ENCODE peak calls at places on chromosomes 11 and 22, in four cellular contexts. One of them, this sample, is unnamed.

GRCh38 chr22:42807185-42807584 is 49.9 kb downstream of the ARFGAP3 start:
- DNase-seq in HepG2: no peak
- DNase-seq in K562: no peak
- DNase-seq in GM12878: no peak
- DNase-seq in this sample: no peak

GRCh38 chr22:43343262-43343988 is at the start of gene SCUBE1:
- DNase-seq in HepG2: no peak
- DNase-seq in K562: peak
- DNase-seq in GM12878: no peak
- DNase-seq in this sample: peak

GRCh38 chr22:35785181-35785923 is 67.7 kb downstream of the APOL5 start:
- DNase-seq in HepG2: no peak
- DNase-seq in K562: no peak
- DNase-seq in GM12878: no peak
- DNase-seq in this sample: no peak

GRCh38 chr11:114348200-114349191 is 51.8 kb downstream of the C11orf71 start:
- DNase-seq in HepG2: peak
- DNase-seq in K562: no peak
- DNase-seq in GM12878: no peak
- DNase-seq in this sample: peak

GRCh38 chr11:75453916-75454655 is 21.1 kb upstream of the KLHL35 start:
- DNase-seq in HepG2: no peak
- DNase-seq in K562: no peak
- DNase-seq in GM12878: no peak
- DNase-seq in this sample: no peak

GRCh38 chr11:95108159-95108611 is 18.5 kb downstream of the ENDOD1 start:
- DNase-seq in HepG2: no peak
- DNase-seq in K562: no peak
- DNase-seq in GM12878: no peak
- DNase-seq in this sample: no peak

GRCh38 chr11:112113539-112114457 is 27.1 kb downstream of the SDHD start:
- DNase-seq in HepG2: peak
- DNase-seq in K562: peak
- DNase-seq in GM12878: no peak
- DNase-seq in this sample: no peak

GRCh38 chr11:131537196-131537595 is 166.8 kb downstream of the NTM start:
- DNase-seq in HepG2: no peak
- DNase-seq in K562: no peak
- DNase-seq in GM12878: no peak
- DNase-seq in this sample: no peak

GRCh38 chr11:33941637-33942160 is 49.8 kb upstream of the LMO2 start:
- DNase-seq in HepG2: no peak
- DNase-seq in K562: peak
- DNase-seq in GM12878: peak
- DNase-seq in this sample: no peak

GRCh38 chr11:61488651-61489291 is 19.8 kb upstream of the LRRC10B start:
- DNase-seq in HepG2: peak
- DNase-seq in K562: peak
- DNase-seq in GM12878: no peak
- DNase-seq in this sample: peak

GRCh38 chr11:77202941-77203900 is 75.2 kb downstream of the MYO7A start:
- DNase-seq in HepG2: no peak
- DNase-seq in K562: no peak
- DNase-seq in GM12878: no peak
- DNase-seq in this sample: no peak

GRCh38 chr11:61049854-61050253 is 52.4 kb upstream of the CD5 start:
- DNase-seq in HepG2: no peak
- DNase-seq in K562: no peak
- DNase-seq in GM12878: no peak
- DNase-seq in this sample: no peak

DNA sequence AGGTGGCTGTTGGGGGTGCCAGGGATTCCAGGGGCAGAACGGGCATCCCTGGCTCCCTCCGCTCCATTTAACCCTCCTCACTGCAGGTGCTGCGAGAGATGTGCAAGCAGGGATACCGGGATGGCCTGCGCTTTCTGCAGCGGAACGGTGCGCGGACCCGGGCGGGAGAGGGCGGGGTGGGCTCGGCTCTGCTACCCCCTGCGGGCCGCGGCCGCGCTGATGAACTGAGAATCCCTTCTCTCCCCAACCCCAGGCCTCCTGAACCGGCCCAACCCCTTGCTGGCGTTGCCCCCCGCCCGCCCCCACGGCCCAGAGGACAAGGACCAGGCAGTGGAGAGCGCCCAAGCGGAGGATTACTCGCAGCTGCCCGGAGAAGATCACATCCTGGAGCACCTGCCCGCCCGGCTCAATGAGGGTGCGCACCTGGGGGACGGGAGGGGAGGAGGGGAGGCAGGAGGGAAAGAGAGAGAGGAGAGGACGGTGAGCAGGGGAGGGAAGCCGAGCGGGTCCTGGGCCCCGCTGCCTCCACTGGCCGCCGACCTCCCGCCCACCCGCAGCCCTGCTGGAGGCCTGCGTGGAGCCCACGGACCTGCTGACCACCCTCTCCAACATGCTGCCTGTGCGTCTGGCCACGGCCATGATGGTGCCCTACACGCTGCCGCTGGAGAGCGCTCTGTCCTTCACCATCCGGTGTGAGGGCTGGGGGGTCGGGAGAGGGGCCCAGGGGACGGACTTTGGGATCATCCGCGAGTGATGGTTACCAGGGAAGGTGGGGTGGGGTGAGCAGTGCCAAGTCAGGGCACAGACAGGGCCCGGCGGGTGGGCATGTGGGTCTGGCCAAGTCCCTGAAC is 4.1 kb upstream of the CRACR2B start:
- DNase-seq in HepG2: no peak
- DNase-seq in K562: no peak
- DNase-seq in GM12878: no peak
- DNase-seq in this sample: no peak
- TF ChIP-seq HDAC2 in HepG2: no peak
- TF ChIP-seq HDAC2 in K562: no peak
- TF ChIP-seq HDAC2 in GM12878: no peak
- TF ChIP-seq HDAC2 in this sample: no peak

GRCh38 chr22:19232620-19233019 is 54.1 kb upstream of the SLC25A1 start:
- DNase-seq in HepG2: no peak
- DNase-seq in K562: no peak
- DNase-seq in GM12878: no peak
- DNase-seq in this sample: no peak
- TF ChIP-seq SP1 in HepG2: no peak
- TF ChIP-seq SP1 in K562: no peak
- TF ChIP-seq SP1 in GM12878: no peak
- TF ChIP-seq SP1 in this sample: no peak

DNA sequence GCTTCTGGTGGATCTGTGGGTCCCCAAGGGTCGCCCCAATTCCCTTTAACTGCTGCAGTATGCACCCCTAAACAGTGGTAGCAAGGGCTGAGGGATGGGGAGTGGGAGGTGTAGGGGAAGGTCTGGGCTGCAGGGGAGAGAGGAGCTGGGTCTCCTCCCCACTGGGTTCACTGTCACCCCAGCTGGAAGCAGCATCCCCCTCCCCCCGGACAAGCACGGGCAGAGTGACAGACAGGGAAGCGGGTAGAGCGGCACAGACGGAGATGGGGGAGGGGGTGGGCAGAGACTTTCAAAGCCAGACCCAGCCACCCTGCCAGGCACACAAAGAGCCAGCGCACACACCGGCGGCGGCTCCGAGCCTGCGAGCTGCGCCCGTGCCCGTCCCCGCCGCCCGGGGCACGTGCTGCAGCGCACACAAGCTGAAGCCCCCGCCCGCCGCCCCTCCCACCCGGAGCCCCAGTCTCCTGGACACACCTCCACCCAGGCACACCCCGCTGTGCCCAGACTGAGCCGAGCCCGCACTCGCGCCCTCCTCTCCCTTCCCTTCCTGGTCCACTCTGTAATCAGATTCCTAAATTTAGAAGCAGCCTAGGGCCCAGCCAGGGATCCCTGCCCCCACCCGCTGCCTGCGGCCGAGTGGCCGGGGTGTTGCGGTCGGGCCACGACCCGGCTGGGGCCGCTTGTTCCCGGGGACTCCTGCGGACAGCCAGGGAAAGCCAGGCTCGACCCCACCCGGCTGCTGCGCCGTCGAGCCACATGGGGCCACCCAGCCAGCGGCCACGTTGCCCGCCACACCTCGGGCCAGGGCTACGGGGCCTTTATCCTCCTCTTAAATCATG is 940 bp upstream of the RCOR2 start:
- DNase-seq in HepG2: peak
- DNase-seq in K562: peak
- DNase-seq in GM12878: no peak
- DNase-seq in this sample: no peak
- TF ChIP-seq ATF3 in HepG2: no peak
- TF ChIP-seq ATF3 in K562: no peak
- TF ChIP-seq ATF3 in GM12878: no peak
- TF ChIP-seq ATF3 in this sample: no peak

GRCh38 chr22:24583972-24584790 is 8.7 kb downstream of the LRRC75B start:
- DNase-seq in HepG2: no peak
- DNase-seq in K562: no peak
- DNase-seq in GM12878: no peak
- DNase-seq in this sample: no peak
- TF ChIP-seq HDAC2 in HepG2: no peak
- TF ChIP-seq HDAC2 in K562: no peak
- TF ChIP-seq HDAC2 in GM12878: no peak
- TF ChIP-seq HDAC2 in this sample: no peak

GRCh38 chr22:31561238-31561887 is 65.0 kb downstream of the SFI1 start:
- DNase-seq in HepG2: peak
- DNase-seq in K562: peak
- DNase-seq in GM12878: no peak
- DNase-seq in this sample: peak
- TF ChIP-seq SP1 in HepG2: no peak
- TF ChIP-seq SP1 in K562: no peak
- TF ChIP-seq SP1 in GM12878: no peak
- TF ChIP-seq SP1 in this sample: no peak

DNA sequence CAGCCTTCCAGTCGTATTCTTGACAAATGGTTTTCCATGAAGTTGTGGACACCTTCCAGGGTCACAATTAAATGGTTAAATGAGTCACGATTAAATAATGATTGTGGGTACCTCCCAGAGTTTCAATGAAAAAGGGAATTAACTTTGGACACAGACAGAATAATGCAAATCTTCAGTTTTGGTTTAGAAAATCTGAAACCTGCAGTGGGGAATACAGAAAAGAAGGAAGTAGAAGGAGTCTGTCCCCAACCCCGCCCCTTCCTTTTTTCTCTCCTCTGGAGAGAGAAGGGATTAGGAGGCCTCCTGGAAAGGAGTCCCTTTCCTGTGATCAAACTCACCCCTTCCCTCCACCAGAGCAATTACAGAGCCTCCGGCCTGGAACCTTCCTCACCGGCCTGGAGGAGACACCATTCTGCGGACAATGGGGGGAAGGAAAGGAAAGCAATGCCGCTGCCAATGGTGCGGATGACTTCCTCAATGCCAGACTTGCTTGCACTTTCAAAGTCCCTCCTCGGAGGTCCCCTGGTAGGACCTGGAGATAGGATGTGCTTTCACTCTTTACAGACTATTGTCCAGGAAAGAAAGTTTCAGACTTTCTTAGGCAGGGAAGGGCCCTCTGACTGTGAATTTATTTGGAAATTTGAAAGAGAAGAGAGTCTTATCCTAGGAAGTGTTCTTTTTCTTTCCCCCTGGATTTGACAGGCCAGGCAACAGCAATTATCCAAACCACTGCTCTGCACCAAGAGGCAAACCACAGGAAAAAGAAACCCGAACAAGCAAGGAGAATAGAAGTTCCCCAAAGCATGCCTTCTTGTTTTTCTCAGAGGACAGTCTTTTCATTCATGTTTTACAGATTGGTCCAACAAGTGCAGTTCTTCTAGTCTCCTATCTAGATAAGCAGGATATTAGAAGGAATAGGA is 86.8 kb downstream of the PTPRJ start:
- DNase-seq in HepG2: no peak
- DNase-seq in K562: no peak
- DNase-seq in GM12878: no peak
- DNase-seq in this sample: no peak
- TF ChIP-seq ATF3 in HepG2: no peak
- TF ChIP-seq ATF3 in K562: no peak
- TF ChIP-seq ATF3 in GM12878: no peak
- TF ChIP-seq ATF3 in this sample: no peak

GRCh38 chr11:68504432-68505066 is 44.0 kb downstream of the PPP6R3 start:
- DNase-seq in HepG2: no peak
- DNase-seq in K562: no peak
- DNase-seq in GM12878: no peak
- DNase-seq in this sample: no peak

GRCh38 chr11:68503281-68503687 is 42.7 kb downstream of the PPP6R3 start:
- DNase-seq in HepG2: no peak
- DNase-seq in K562: no peak
- DNase-seq in GM12878: no peak
- DNase-seq in this sample: no peak

GRCh38 chr11:68501813-68502212 is 41.3 kb downstream of the PPP6R3 start:
- DNase-seq in HepG2: no peak
- DNase-seq in K562: no peak
- DNase-seq in GM12878: no peak
- DNase-seq in this sample: no peak

GRCh38 chr11:68505596-68505995 is 45.0 kb downstream of the PPP6R3 start:
- DNase-seq in HepG2: no peak
- DNase-seq in K562: no peak
- DNase-seq in GM12878: no peak
- DNase-seq in this sample: no peak

GRCh38 chr11:68503792-68504191 is 43.2 kb downstream of the PPP6R3 start:
- DNase-seq in HepG2: no peak
- DNase-seq in K562: no peak
- DNase-seq in GM12878: no peak
- DNase-seq in this sample: no peak
- TF ChIP-seq HDAC2 in HepG2: no peak
- TF ChIP-seq HDAC2 in K562: no peak
- TF ChIP-seq HDAC2 in GM12878: no peak
- TF ChIP-seq HDAC2 in this sample: no peak